ENCODE peak calls at places on chromosome 20, in eight cellular contexts. S is CD8-positive, alpha-beta memory T cell; J is GDM1; O is non-pigmented ciliary epithelial cell; Z is NCI-H1105; T is GF-D8; E is GM23338; I is WTC11. U is an unnamed sample.

GRCh38 chr20:2314759-2315439 is 19.1 kb downstream of the TGM3 start:
- DNase-seq in S (no peak), J (no peak), O (peak), Z (no peak), T (peak), E (no peak), I (no peak), U (no peak)

GRCh38 chr20:49591217-49591865 is 23.4 kb upstream of the PTGIS start:
- DNase-seq in S (no peak), J (no peak), O (peak), Z (no peak), T (no peak), E (no peak), I (no peak), U (no peak)

GRCh38 chr20:36317675-36318074 is 11.5 kb downstream of the DLGAP4 start:
- DNase-seq in S (no peak), J (no peak), O (no peak), Z (no peak), T (no peak), E (no peak), I (peak), U (no peak)

GRCh38 chr20:4925842-4926530 is 75.3 kb downstream of the SLC23A2 start:
- DNase-seq in S (no peak), J (peak), O (peak), Z (no peak), T (no peak), E (no peak), I (no peak), U (no peak)

GRCh38 chr20:37500311-37500710 is 20.7 kb upstream of the NNAT start:
- DNase-seq in S (no peak), J (no peak), O (no peak), Z (no peak), T (no peak), E (no peak), I (no peak), U (no peak)

GRCh38 chr20:2690718-2691117 is 1.9 kb upstream of the EBF4 start:
- DNase-seq in S (no peak), J (no peak), O (no peak), Z (no peak), T (no peak), E (no peak), I (no peak), U (no peak)

GRCh38 chr20:57513199-57513598 is 11.7 kb downstream of the CTCFL start:
- DNase-seq in S (no peak), J (no peak), O (no peak), Z (no peak), T (no peak), E (no peak), I (no peak), U (no peak)

GRCh38 chr20:37789408-37789807 is 95.6 kb downstream of the CTNNBL1 start:
- DNase-seq in S (no peak), J (no peak), O (no peak), Z (no peak), T (no peak), E (no peak), I (no peak), U (no peak)

GRCh38 chr20:57212890-57213276 is 53.6 kb downstream of the BMP7 start:
- DNase-seq in S (no peak), J (no peak), O (no peak), Z (no peak), T (no peak), E (no peak), I (no peak), U (no peak)

GRCh38 chr20:1801551-1801950 is 93.7 kb upstream of the SIRPA start:
- DNase-seq in S (no peak), J (no peak), O (no peak), Z (no peak), T (no peak), E (no peak), I (no peak), U (no peak)

GRCh38 chr20:13029687-13030510 is 21.1 kb downstream of the SPTLC3 start:
- DNase-seq in S (no peak), J (no peak), O (peak), Z (no peak), T (no peak), E (no peak), I (no peak), U (no peak)

GRCh38 chr20:19589731-19590362 is 168.2 kb upstream of the RIN2 start:
- DNase-seq in S (no peak), J (no peak), O (no peak), Z (no peak), T (no peak), E (no peak), I (no peak), U (no peak)

GRCh38 chr20:56347628-56348305 is 11.0 kb upstream of the FAM210B start:
- DNase-seq in S (no peak), J (no peak), O (no peak), Z (no peak), T (no peak), E (peak), I (peak), U (no peak)

GRCh38 chr20:5268449-5268848 is 48.3 kb downstream of the PROKR2 start:
- DNase-seq in S (no peak), J (no peak), O (no peak), Z (no peak), T (no peak), E (no peak), I (no peak), U (no peak)

GRCh38 chr20:41045680-41046079 is 17.1 kb downstream of the TOP1 start:
- DNase-seq in S (no peak), J (no peak), O (no peak), Z (no peak), T (no peak), E (no peak), I (no peak), U (no peak)

GRCh38 chr20:34680586-34680985 is 3.7 kb upstream of the PIGU start:
- DNase-seq in S (no peak), J (no peak), O (no peak), Z (no peak), T (peak), E (no peak), I (no peak), U (no peak)

GRCh38 chr20:35503841-35504460 is 25.5 kb downstream of the C20orf173 start:
- DNase-seq in S (no peak), J (no peak), O (no peak), Z (no peak), T (no peak), E (no peak), I (no peak), U (no peak)

GRCh38 chr20:1568166-1568490 is 10.6 kb upstream of the SIRPD start:
- DNase-seq in S (no peak), J (no peak), O (no peak), Z (no peak), T (no peak), E (no peak), I (no peak), U (no peak)

GRCh38 chr20:24948939-24949679 is at the start of gene CST7:
- DNase-seq in S (peak), J (peak), O (no peak), Z (no peak), T (peak), E (no peak), I (no peak), U (peak)

GRCh38 chr20:50762045-50762422 is 30.7 kb downstream of the PARD6B start:
- DNase-seq in S (no peak), J (no peak), O (no peak), Z (no peak), T (no peak), E (no peak), I (no peak), U (no peak)

GRCh38 chr20:1809121-1809520 is 86.1 kb upstream of the SIRPA start:
- DNase-seq in S (no peak), J (no peak), O (peak), Z (no peak), T (no peak), E (no peak), I (no peak), U (no peak)

GRCh38 chr20:58550661-58551060 is 35.5 kb upstream of the APCDD1L start:
- DNase-seq in S (no peak), J (no peak), O (peak), Z (no peak), T (no peak), E (no peak), I (no peak), U (no peak)

GRCh38 chr20:47319517-47320252 is 36.8 kb downstream of the ZMYND8 start:
- DNase-seq in S (no peak), J (no peak), O (peak), Z (no peak), T (peak), E (peak), I (peak), U (no peak)

GRCh38 chr20:50731930-50732690 is 730 bp downstream of the PARD6B start:
- DNase-seq in S (no peak), J (no peak), O (no peak), Z (no peak), T (no peak), E (peak), I (peak), U (no peak)

GRCh38 chr20:12287575-12287974 is 369.9 kb downstream of the BTBD3 start:
- DNase-seq in S (no peak), J (no peak), O (no peak), Z (no peak), T (no peak), E (peak), I (no peak), U (no peak)

GRCh38 chr20:48891235-48892048 is 30.1 kb upstream of the ARFGEF2 start:
- DNase-seq in S (no peak), J (no peak), O (no peak), Z (no peak), T (no peak), E (no peak), I (no peak), U (no peak)

GRCh38 chr20:58665606-58666005 is 14.5 kb downstream of the STX16 start:
- DNase-seq in S (no peak), J (no peak), O (no peak), Z (no peak), T (no peak), E (no peak), I (no peak), U (no peak)

GRCh38 chr20:20547221-20547875 is 165.1 kb downstream of the RALGAPA2 start:
- DNase-seq in S (no peak), J (no peak), O (no peak), Z (no peak), T (peak), E (no peak), I (no peak), U (no peak)

GRCh38 chr20:37914367-37914671 is 11.4 kb downstream of the VSTM2L start:
- DNase-seq in S (no peak), J (no peak), O (no peak), Z (no peak), T (no peak), E (no peak), I (no peak), U (no peak)

GRCh38 chr20:44576297-44576696 is 6.1 kb upstream of the PKIG start:
- DNase-seq in S (peak), J (peak), O (no peak), Z (no peak), T (peak), E (peak), I (no peak), U (no peak)

GRCh38 chr20:35305682-35306556 is 13.7 kb upstream of the FAM83C start:
- DNase-seq in S (no peak), J (peak), O (peak), Z (no peak), T (no peak), E (no peak), I (no peak), U (peak)

GRCh38 chr20:47343007-47343472 is 13.5 kb downstream of the ZMYND8 start:
- DNase-seq in S (no peak), J (no peak), O (no peak), Z (no peak), T (no peak), E (no peak), I (no peak), U (no peak)

GRCh38 chr20:2559641-2560040 is 23.3 kb downstream of the TMC2 start:
- DNase-seq in S (no peak), J (no peak), O (no peak), Z (no peak), T (no peak), E (no peak), I (no peak), U (no peak)

GRCh38 chr20:13264902-13265301 is 43.8 kb downstream of the ISM1 start:
- DNase-seq in S (no peak), J (no peak), O (no peak), Z (no peak), T (no peak), E (no peak), I (no peak), U (no peak)

GRCh38 chr20:53738039-53738944 is 144.7 kb upstream of the ZNF217 start:
- DNase-seq in S (no peak), J (no peak), O (peak), Z (peak), T (peak), E (peak), I (peak), U (no peak)

U was measured in activated gamma-delta T cell treated with Interleukin-2 at 50 U/mL for 16 hours.